ENCODE peak calls at places on chromosome 11, in five cellular contexts. Y, J, L, C and D are unnamed samples.
A peak's percentile ranks its signal among the peaks of the same experiment; 100 is the strongest.

GRCh38 chr11:8288824-8289223 is 25.1 kb upstream of the LMO1 start:
- DNase-seq in C (no peak), Y (no peak), L (no peak), J (no peak), D (no peak)

GRCh38 chr11:69388661-69389060 is 92.8 kb upstream of the LINC01488 start:
- DNase-seq in C (no peak), L (no peak), J (no peak), Y (no peak), D (no peak)

GRCh38 chr11:84498016-84498415 is 1129.1 kb downstream of the DLG2 start:
- DNase-seq in J (no peak), Y (peak; percentile 32), C (no peak), L (no peak), D (peak; percentile 25)

GRCh38 chr11:110026823-110027626 is 66.2 kb upstream of the ZC3H12C start:
- DNase-seq in Y (no peak), L (no peak), C (no peak), J (no peak), D (no peak)

GRCh38 chr11:124656759-124657627 is 16.5 kb downstream of the SIAE start:
- DNase-seq in L (no peak), C (no peak), Y (peak; percentile 53), J (no peak), D (peak; percentile 75)

GRCh38 chr11:86637976-86638375 is 34.4 kb downstream of the ME3 start:
- DNase-seq in C (no peak), L (no peak), Y (peak; percentile 87), J (no peak), D (peak; percentile 52)

GRCh38 chr11:57432714-57433163 is 5.8 kb upstream of the SLC43A3 start:
- DNase-seq in J (no peak), L (no peak), C (no peak), Y (peak; percentile 86), D (peak; percentile 92)

GRCh38 chr11:71302534-71302909 is 50.1 kb upstream of the SHANK2 start:
- DNase-seq in Y (no peak), C (no peak), L (no peak), J (no peak), D (no peak)

GRCh38 chr11:118666331-118666730 is 13.1 kb downstream of the TREH start:
- DNase-seq in L (no peak), C (no peak), Y (no peak), J (no peak), D (no peak)

DNA sequence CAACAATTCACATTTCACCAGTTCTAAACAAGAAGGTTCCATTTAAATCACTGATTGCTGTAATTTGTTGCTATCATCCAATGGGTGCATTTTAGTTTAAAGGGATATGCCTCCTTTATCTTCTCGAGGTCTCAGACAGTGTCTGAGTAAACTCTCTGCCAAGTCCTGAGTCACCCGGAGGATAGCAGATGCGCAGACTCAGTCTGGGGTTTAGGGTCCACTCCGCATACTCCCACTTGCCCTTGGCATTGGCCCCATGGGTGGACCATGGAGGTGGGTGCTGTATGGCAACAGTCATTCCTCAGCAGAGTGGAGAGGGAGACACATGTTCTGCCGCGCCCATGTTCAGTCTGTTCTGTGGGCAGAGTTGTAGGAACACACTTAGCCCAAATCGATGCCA is 65.4 kb upstream of the CRTAM start:
- DNase-seq in Y (peak; percentile 40), C (no peak), J (no peak), L (peak; percentile 28), D (peak; percentile 66)
- H3K4me3 ChIP-seq in Y (no peak overlapping the region), C (no peak overlapping the region), J (no peak overlapping the region), L (no peak overlapping the region), D (no peak overlapping the region)

DNA sequence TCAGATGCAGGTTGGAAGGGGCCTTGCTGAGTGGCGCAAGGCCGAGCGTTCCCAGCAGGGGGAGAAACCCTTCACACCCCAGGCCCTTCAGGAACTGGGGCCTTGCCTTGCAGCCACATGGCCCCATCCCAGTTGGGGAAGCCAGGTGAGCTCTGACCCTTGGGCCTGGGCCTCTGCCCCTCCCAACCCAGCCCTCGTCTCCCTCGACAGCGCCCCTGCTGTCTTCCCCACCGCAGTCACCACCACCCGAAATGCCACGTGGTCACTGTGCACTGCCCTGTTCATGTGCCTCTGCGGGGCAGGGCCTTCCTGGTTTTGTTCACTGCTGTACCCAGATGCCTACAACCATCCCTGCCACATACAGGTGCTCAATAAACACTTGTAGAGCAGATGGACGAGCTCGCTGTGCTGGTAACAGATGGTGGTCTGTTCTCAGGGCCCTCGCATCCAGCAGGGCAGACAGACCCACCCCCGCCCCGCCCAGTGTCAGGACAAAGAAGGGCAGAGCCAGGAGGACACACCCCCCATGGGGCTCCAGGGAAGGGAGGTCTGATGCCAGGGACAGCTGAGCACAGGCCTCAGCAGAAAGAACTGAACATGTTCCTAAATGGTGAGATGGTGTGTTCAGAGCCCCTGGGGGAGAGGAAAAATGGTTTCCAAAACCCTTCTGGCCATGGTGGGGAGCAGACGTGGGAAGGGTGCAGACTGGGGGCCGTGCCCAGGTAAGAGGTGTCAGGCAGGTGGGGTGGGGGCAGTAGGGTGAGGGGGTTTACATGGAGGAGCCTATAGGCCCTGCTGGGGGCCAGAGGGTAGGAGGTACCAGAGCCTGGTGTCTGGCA is 3.7 kb downstream of the POLR2L start:
- DNase-seq in Y (no peak), L (no peak), C (peak; percentile 34), J (no peak), D (peak; percentile 37)
- TF ChIP-seq CTCF in Y (peak; percentile 34), L (no peak), C (peak; percentile 47), J (no peak), D (peak; percentile 32)

GRCh38 chr11:33016654-33017053 is 976 bp downstream of the DEPDC7 start:
- DNase-seq in C (no peak), Y (no peak), L (no peak), J (no peak), D (no peak)

GRCh38 chr11:33018005-33018404 is 2.3 kb downstream of the DEPDC7 start:
- DNase-seq in L (no peak), C (no peak), Y (no peak), J (no peak), D (no peak)

GRCh38 chr11:33018840-33019239 is 3.2 kb downstream of the DEPDC7 start:
- DNase-seq in L (no peak), J (no peak), C (no peak), Y (no peak), D (no peak)

GRCh38 chr11:33015621-33016551 is at the start of gene DEPDC7:
- DNase-seq in Y (peak; percentile 89), J (peak; percentile 62), C (peak; percentile 69), L (peak; percentile 87), D (peak; percentile 90)

GRCh38 chr11:33017478-33017877 is 1.8 kb downstream of the DEPDC7 start:
- DNase-seq in L (no peak), J (no peak), Y (no peak), C (no peak), D (no peak)
- H3K4me3 ChIP-seq in L (no peak overlapping the region), J (no peak overlapping the region), Y (no peak overlapping the region), C (no peak overlapping the region), D (no peak overlapping the region)

DNA sequence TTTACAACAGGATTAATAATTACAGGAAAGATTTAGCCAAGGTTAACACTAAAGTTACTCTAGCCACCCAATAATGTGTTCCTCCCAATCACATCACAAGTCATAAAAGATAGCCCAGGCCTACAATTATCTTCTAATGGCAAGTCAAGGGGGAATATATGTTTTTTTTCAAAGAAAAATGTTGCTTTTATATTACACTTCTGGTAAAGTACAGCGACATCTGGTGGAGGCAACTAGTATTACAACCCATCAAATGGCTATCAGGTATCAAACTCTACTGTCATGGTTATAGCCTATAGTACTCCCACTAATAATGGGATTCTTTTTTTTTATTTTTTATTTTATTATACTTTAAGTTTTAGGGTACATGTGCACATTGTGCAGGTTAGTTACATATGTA is 71.8 kb downstream of the XRRA1 start:
- DNase-seq in L (no peak), C (no peak), Y (peak; percentile 7), J (no peak), D (peak; percentile 32)
- TF ChIP-seq CTCF in L (no peak), C (peak; percentile 40), Y (peak; percentile 55), J (peak; percentile 35), D (peak; percentile 55)

GRCh38 chr11:78138694-78139421 is 568 bp downstream of the ALG8 start:
- DNase-seq in L (no peak), Y (peak; percentile 15), C (no peak), J (no peak), D (peak; percentile 37)

GRCh38 chr11:78132475-78132874 is 7.0 kb downstream of the ALG8 start:
- DNase-seq in C (no peak), Y (no peak), J (no peak), L (no peak), D (no peak)

GRCh38 chr11:78139422-78140391 is at the start of gene ALG8:
- DNase-seq in Y (peak; percentile 97), L (peak; percentile 94), C (peak; percentile 99), J (peak; percentile 97), D (peak; percentile 97)

GRCh38 chr11:78140392-78141077 is 1.1 kb upstream of the ALG8 start:
- DNase-seq in C (no peak), Y (no peak), L (no peak), J (no peak), D (no peak)

DNA sequence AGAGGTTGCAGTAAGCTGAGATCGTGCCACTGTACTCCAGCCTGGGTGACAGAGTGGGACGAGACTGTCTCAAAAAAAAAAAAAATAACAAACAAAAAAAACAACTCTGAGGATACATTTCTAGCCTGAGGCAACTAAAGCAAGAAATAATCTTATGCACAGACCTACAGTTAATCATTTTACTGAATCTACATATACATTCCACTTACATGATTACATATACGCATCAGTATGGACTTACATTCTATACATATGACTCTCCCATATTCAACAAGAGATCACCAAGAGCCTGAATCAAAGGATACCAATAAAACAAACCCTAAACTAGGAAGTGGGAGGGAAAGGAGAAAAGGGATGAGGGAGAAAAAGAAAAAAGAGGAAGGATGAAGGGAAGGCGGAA is 1.1 kb downstream of the ALG8 start:
- DNase-seq in Y (no peak), C (no peak), L (no peak), J (no peak), D (no peak)
- H3K4me3 ChIP-seq in Y (peak overlapping the region; percentile 99), C (no peak overlapping the region), L (no peak overlapping the region), J (peak overlapping the region; percentile 92), D (no peak overlapping the region)

GRCh38 chr11:32713496-32713895 is 81.0 kb downstream of the CCDC73 start:
- DNase-seq in C (no peak), L (no peak), Y (peak; percentile 9), J (no peak), D (peak; percentile 15)
- TF ChIP-seq CTCF in C (no peak), L (no peak), Y (peak; percentile 43), J (no peak), D (peak; percentile 26)

DNA sequence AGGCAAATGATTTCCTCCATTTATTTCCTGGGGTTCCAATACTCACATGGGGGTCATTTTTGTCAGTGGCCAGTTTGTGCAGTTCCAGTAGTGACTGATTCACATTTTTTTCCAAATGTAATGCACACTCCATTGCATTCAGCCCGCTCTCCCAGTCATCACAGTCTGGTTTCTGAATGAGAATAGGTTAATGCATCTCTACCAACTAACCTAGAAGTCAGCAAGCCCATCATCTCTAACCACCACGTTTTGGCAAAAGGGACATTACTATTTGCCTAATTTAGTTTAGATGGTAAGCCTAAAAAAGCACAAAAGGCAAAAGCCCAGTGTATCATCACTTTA is 2.5 kb downstream of the FTH1 start:
- DNase-seq in L (peak; percentile 2), Y (no peak), C (no peak), J (no peak), D (no peak)
- H3K4me3 ChIP-seq in L (peak overlapping the region; percentile 71), Y (peak overlapping the region; percentile 100), C (peak overlapping the region; percentile 98), J (no peak overlapping the region), D (peak overlapping the region; percentile 78)

GRCh38 chr11:76698321-76699043 is 27.9 kb upstream of the LRRC32 start:
- DNase-seq in J (no peak), L (no peak), C (no peak), Y (no peak), D (no peak)
- TF ChIP-seq CTCF in J (no peak), L (no peak), C (peak; percentile 19), Y (peak; percentile 38), D (peak; percentile 44)